ENCODE peak calls at places on chromosome 3, in nine cellular contexts. One of them, this sample, is unnamed.

GRCh38 chr3:54691230-54691900 is 236.5 kb downstream of the LRTM1 start:
- ATAC-seq in activated naive CD8-positive, alpha-beta T cell treated with anti-CD3 and anti-CD28 coated beads, Interleukin-2, amount 10 ng/mL, durations not matched to agents 7 days and 5 days: no peak
- ATAC-seq in upper lobe of left lung: no peak
- ATAC-seq in activated CD8-positive, alpha-beta memory T cell treated with anti-CD3 and anti-CD28 coated beads, Interleukin-2, amount 10 ng/mL, durations not matched to agents 7 days and 5 days: no peak
- ATAC-seq in T-helper 17 cell: no peak
- ATAC-seq in right cardiac atrium: peak
- ATAC-seq in SK-N-SH treated with all-trans-retinoic acid at 6 μM for 48 hours: no peak
- ATAC-seq in left lung: peak
- ATAC-seq in Right ventricle myocardium inferior: peak
- ATAC-seq in this sample: no peak

GRCh38 chr3:31371464-31371863 is 161.3 kb upstream of the STT3B start:
- ATAC-seq in activated naive CD8-positive, alpha-beta T cell treated with anti-CD3 and anti-CD28 coated beads, Interleukin-2, amount 10 ng/mL, durations not matched to agents 7 days and 5 days: no peak
- ATAC-seq in upper lobe of left lung: peak
- ATAC-seq in activated CD8-positive, alpha-beta memory T cell treated with anti-CD3 and anti-CD28 coated beads, Interleukin-2, amount 10 ng/mL, durations not matched to agents 7 days and 5 days: no peak
- ATAC-seq in T-helper 17 cell: no peak
- ATAC-seq in right cardiac atrium: peak
- ATAC-seq in SK-N-SH treated with all-trans-retinoic acid at 6 μM for 48 hours: no peak
- ATAC-seq in left lung: no peak
- ATAC-seq in Right ventricle myocardium inferior: peak
- ATAC-seq in this sample: no peak

GRCh38 chr3:171284308-171285075 is 175.7 kb downstream of the TNIK start:
- ATAC-seq in activated naive CD8-positive, alpha-beta T cell treated with anti-CD3 and anti-CD28 coated beads, Interleukin-2, amount 10 ng/mL, durations not matched to agents 7 days and 5 days: no peak
- ATAC-seq in upper lobe of left lung: peak
- ATAC-seq in activated CD8-positive, alpha-beta memory T cell treated with anti-CD3 and anti-CD28 coated beads, Interleukin-2, amount 10 ng/mL, durations not matched to agents 7 days and 5 days: peak
- ATAC-seq in T-helper 17 cell: no peak
- ATAC-seq in right cardiac atrium: peak
- ATAC-seq in SK-N-SH treated with all-trans-retinoic acid at 6 μM for 48 hours: peak
- ATAC-seq in left lung: peak
- ATAC-seq in Right ventricle myocardium inferior: peak
- ATAC-seq in this sample: no peak

GRCh38 chr3:188400494-188401243 is 246.7 kb downstream of the LPP start:
- ATAC-seq in activated naive CD8-positive, alpha-beta T cell treated with anti-CD3 and anti-CD28 coated beads, Interleukin-2, amount 10 ng/mL, durations not matched to agents 7 days and 5 days: peak
- ATAC-seq in upper lobe of left lung: peak
- ATAC-seq in activated CD8-positive, alpha-beta memory T cell treated with anti-CD3 and anti-CD28 coated beads, Interleukin-2, amount 10 ng/mL, durations not matched to agents 7 days and 5 days: peak
- ATAC-seq in T-helper 17 cell: peak
- ATAC-seq in right cardiac atrium: no peak
- ATAC-seq in SK-N-SH treated with all-trans-retinoic acid at 6 μM for 48 hours: no peak
- ATAC-seq in left lung: peak
- ATAC-seq in Right ventricle myocardium inferior: no peak
- ATAC-seq in this sample: peak

GRCh38 chr3:112776000-112776399 is 70.7 kb downstream of the CD200R1L start:
- ATAC-seq in activated naive CD8-positive, alpha-beta T cell treated with anti-CD3 and anti-CD28 coated beads, Interleukin-2, amount 10 ng/mL, durations not matched to agents 7 days and 5 days: no peak
- ATAC-seq in upper lobe of left lung: no peak
- ATAC-seq in activated CD8-positive, alpha-beta memory T cell treated with anti-CD3 and anti-CD28 coated beads, Interleukin-2, amount 10 ng/mL, durations not matched to agents 7 days and 5 days: no peak
- ATAC-seq in T-helper 17 cell: no peak
- ATAC-seq in right cardiac atrium: no peak
- ATAC-seq in SK-N-SH treated with all-trans-retinoic acid at 6 μM for 48 hours: no peak
- ATAC-seq in left lung: no peak
- ATAC-seq in Right ventricle myocardium inferior: no peak
- ATAC-seq in this sample: peak

GRCh38 chr3:13335062-13335461 is 85.1 kb downstream of the NUP210 start:
- ATAC-seq in activated naive CD8-positive, alpha-beta T cell treated with anti-CD3 and anti-CD28 coated beads, Interleukin-2, amount 10 ng/mL, durations not matched to agents 7 days and 5 days: no peak
- ATAC-seq in upper lobe of left lung: no peak
- ATAC-seq in activated CD8-positive, alpha-beta memory T cell treated with anti-CD3 and anti-CD28 coated beads, Interleukin-2, amount 10 ng/mL, durations not matched to agents 7 days and 5 days: no peak
- ATAC-seq in T-helper 17 cell: no peak
- ATAC-seq in right cardiac atrium: no peak
- ATAC-seq in SK-N-SH treated with all-trans-retinoic acid at 6 μM for 48 hours: no peak
- ATAC-seq in left lung: no peak
- ATAC-seq in Right ventricle myocardium inferior: no peak
- ATAC-seq in this sample: no peak

GRCh38 chr3:134687642-134688041 is 36.8 kb upstream of the KY start:
- ATAC-seq in activated naive CD8-positive, alpha-beta T cell treated with anti-CD3 and anti-CD28 coated beads, Interleukin-2, amount 10 ng/mL, durations not matched to agents 7 days and 5 days: no peak
- ATAC-seq in upper lobe of left lung: no peak
- ATAC-seq in activated CD8-positive, alpha-beta memory T cell treated with anti-CD3 and anti-CD28 coated beads, Interleukin-2, amount 10 ng/mL, durations not matched to agents 7 days and 5 days: no peak
- ATAC-seq in T-helper 17 cell: no peak
- ATAC-seq in right cardiac atrium: no peak
- ATAC-seq in SK-N-SH treated with all-trans-retinoic acid at 6 μM for 48 hours: no peak
- ATAC-seq in left lung: no peak
- ATAC-seq in Right ventricle myocardium inferior: no peak
- ATAC-seq in this sample: no peak

GRCh38 chr3:111831840-111832239 is 27.2 kb upstream of the PHLDB2 start:
- ATAC-seq in activated naive CD8-positive, alpha-beta T cell treated with anti-CD3 and anti-CD28 coated beads, Interleukin-2, amount 10 ng/mL, durations not matched to agents 7 days and 5 days: peak
- ATAC-seq in upper lobe of left lung: peak
- ATAC-seq in activated CD8-positive, alpha-beta memory T cell treated with anti-CD3 and anti-CD28 coated beads, Interleukin-2, amount 10 ng/mL, durations not matched to agents 7 days and 5 days: peak
- ATAC-seq in T-helper 17 cell: peak
- ATAC-seq in right cardiac atrium: no peak
- ATAC-seq in SK-N-SH treated with all-trans-retinoic acid at 6 μM for 48 hours: no peak
- ATAC-seq in left lung: no peak
- ATAC-seq in Right ventricle myocardium inferior: no peak
- ATAC-seq in this sample: no peak

GRCh38 chr3:48440590-48440958 is 517 bp downstream of the TMA7 start:
- ATAC-seq in activated naive CD8-positive, alpha-beta T cell treated with anti-CD3 and anti-CD28 coated beads, Interleukin-2, amount 10 ng/mL, durations not matched to agents 7 days and 5 days: peak
- ATAC-seq in upper lobe of left lung: peak
- ATAC-seq in activated CD8-positive, alpha-beta memory T cell treated with anti-CD3 and anti-CD28 coated beads, Interleukin-2, amount 10 ng/mL, durations not matched to agents 7 days and 5 days: peak
- ATAC-seq in T-helper 17 cell: peak
- ATAC-seq in right cardiac atrium: peak
- ATAC-seq in SK-N-SH treated with all-trans-retinoic acid at 6 μM for 48 hours: peak
- ATAC-seq in left lung: peak
- ATAC-seq in Right ventricle myocardium inferior: no peak
- ATAC-seq in this sample: peak

GRCh38 chr3:141302364-141303141 is 65.8 kb upstream of the ZBTB38 start:
- ATAC-seq in activated naive CD8-positive, alpha-beta T cell treated with anti-CD3 and anti-CD28 coated beads, Interleukin-2, amount 10 ng/mL, durations not matched to agents 7 days and 5 days: no peak
- ATAC-seq in upper lobe of left lung: peak
- ATAC-seq in activated CD8-positive, alpha-beta memory T cell treated with anti-CD3 and anti-CD28 coated beads, Interleukin-2, amount 10 ng/mL, durations not matched to agents 7 days and 5 days: no peak
- ATAC-seq in T-helper 17 cell: no peak
- ATAC-seq in right cardiac atrium: peak
- ATAC-seq in SK-N-SH treated with all-trans-retinoic acid at 6 μM for 48 hours: peak
- ATAC-seq in left lung: peak
- ATAC-seq in Right ventricle myocardium inferior: peak
- ATAC-seq in this sample: peak

GRCh38 chr3:46678280-46678679 is 15.2 kb downstream of the ALS2CL start:
- ATAC-seq in activated naive CD8-positive, alpha-beta T cell treated with anti-CD3 and anti-CD28 coated beads, Interleukin-2, amount 10 ng/mL, durations not matched to agents 7 days and 5 days: no peak
- ATAC-seq in upper lobe of left lung: no peak
- ATAC-seq in activated CD8-positive, alpha-beta memory T cell treated with anti-CD3 and anti-CD28 coated beads, Interleukin-2, amount 10 ng/mL, durations not matched to agents 7 days and 5 days: no peak
- ATAC-seq in T-helper 17 cell: no peak
- ATAC-seq in right cardiac atrium: no peak
- ATAC-seq in SK-N-SH treated with all-trans-retinoic acid at 6 μM for 48 hours: no peak
- ATAC-seq in left lung: no peak
- ATAC-seq in Right ventricle myocardium inferior: no peak
- ATAC-seq in this sample: no peak

GRCh38 chr3:5022966-5023776 is 43.9 kb downstream of the BHLHE40 start:
- ATAC-seq in activated naive CD8-positive, alpha-beta T cell treated with anti-CD3 and anti-CD28 coated beads, Interleukin-2, amount 10 ng/mL, durations not matched to agents 7 days and 5 days: no peak
- ATAC-seq in upper lobe of left lung: peak
- ATAC-seq in activated CD8-positive, alpha-beta memory T cell treated with anti-CD3 and anti-CD28 coated beads, Interleukin-2, amount 10 ng/mL, durations not matched to agents 7 days and 5 days: no peak
- ATAC-seq in T-helper 17 cell: no peak
- ATAC-seq in right cardiac atrium: no peak
- ATAC-seq in SK-N-SH treated with all-trans-retinoic acid at 6 μM for 48 hours: peak
- ATAC-seq in left lung: peak
- ATAC-seq in Right ventricle myocardium inferior: no peak
- ATAC-seq in this sample: peak

This sample was measured in esophagus mucosa.